ENCODE peak calls at places on chromosomes 7 and 10, in six cellular contexts. G is breast epithelium, Z is SK-N-MC, J is vagina, E is HCT116, U is SK-N-SH. Q is an unnamed sample.

GRCh38 chr7:40945788-40946187 is 757.1 kb downstream of the INHBA start:
- DNase-seq in U (no peak), Z (no peak), J (no peak), E (no peak), G (no peak), Q (no peak)

GRCh38 chr7:41921453-41921912 is 218.6 kb upstream of the INHBA start:
- DNase-seq in U (no peak), G (no peak), Z (no peak), E (no peak), J (no peak), Q (no peak)

GRCh38 chr7:39880556-39880955 is 69.5 kb upstream of the CDK13 start:
- DNase-seq in Z (no peak), U (no peak), E (no peak), J (no peak), G (no peak), Q (no peak)

GRCh38 chr7:82428186-82428961 is 15.2 kb downstream of the CACNA2D1 start:
- DNase-seq in Z (no peak), E (no peak), U (no peak), G (no peak), J (no peak), Q (no peak)

GRCh38 chr10:122034149-122034756 is 45.3 kb downstream of the TACC2 start:
- DNase-seq in G (no peak), E (no peak), Z (no peak), U (no peak), J (no peak), Q (no peak)

GRCh38 chr7:1288390-1288995 is 55.8 kb downstream of the UNCX start:
- DNase-seq in E (no peak), U (no peak), Z (no peak), G (no peak), J (no peak), Q (no peak)

GRCh38 chr10:70562036-70562710 is 40.4 kb downstream of the PRF1 start:
- DNase-seq in Z (no peak), G (no peak), U (peak), E (no peak), J (no peak), Q (no peak)

GRCh38 chr10:103451091-103451801 is 924 bp downstream of the CALHM2 start:
- DNase-seq in Z (no peak), J (peak), G (peak), E (peak), U (peak), Q (no peak)

GRCh38 chr10:3464760-3465405 is 292.3 kb upstream of the PITRM1 start:
- DNase-seq in G (no peak), J (peak), Z (no peak), E (no peak), U (no peak), Q (no peak)

GRCh38 chr7:157690833-157691382 is 354.1 kb downstream of the DNAJB6 start:
- DNase-seq in Z (no peak), E (peak), J (no peak), G (no peak), U (peak), Q (peak)

GRCh38 chr7:95691464-95691863 is 80.9 kb upstream of the DYNC1I1 start:
- DNase-seq in U (no peak), Z (no peak), E (no peak), G (no peak), J (no peak), Q (peak)

GRCh38 chr10:2733278-2733963 is 333.9 kb upstream of the PFKP start:
- DNase-seq in U (no peak), J (no peak), G (no peak), E (no peak), Z (no peak), Q (no peak)

GRCh38 chr10:421170-421569 is 268.3 kb downstream of the DIP2C start:
- DNase-seq in Z (no peak), U (no peak), E (no peak), J (no peak), G (no peak), Q (no peak)

GRCh38 chr10:100043796-100044195 is 34.0 kb upstream of the DNMBP start:
- DNase-seq in J (no peak), U (no peak), Z (no peak), G (no peak), E (no peak), Q (peak)

GRCh38 chr10:436911-437665 is 252.4 kb downstream of the DIP2C start:
- DNase-seq in J (no peak), Z (no peak), G (no peak), U (no peak), E (peak), Q (no peak)

GRCh38 chr7:47763063-47763974 is 181.4 kb upstream of the TNS3 start:
- DNase-seq in E (no peak), J (no peak), Z (no peak), G (no peak), U (peak), Q (no peak)

GRCh38 chr7:100516135-100516812 is 22.7 kb upstream of the AGFG2 start:
- DNase-seq in U (peak), G (no peak), J (no peak), E (no peak), Z (peak), Q (no peak)

GRCh38 chr7:117942780-117943179 is 69.5 kb upstream of the CTTNBP2 start:
- DNase-seq in G (no peak), Z (no peak), J (no peak), U (no peak), E (no peak), Q (no peak)

GRCh38 chr7:154789404-154789803 is 213.5 kb downstream of the PAXIP1 start:
- DNase-seq in U (peak), J (no peak), G (no peak), Z (no peak), E (peak), Q (no peak)

GRCh38 chr10:6388261-6388893 is 185.6 kb downstream of the PFKFB3 start:
- DNase-seq in G (no peak), J (no peak), Z (no peak), U (no peak), E (no peak), Q (no peak)

GRCh38 chr10:18097524-18097923 is 42.7 kb upstream of the CACNB2 start:
- DNase-seq in E (no peak), Z (no peak), G (no peak), J (no peak), U (no peak), Q (no peak)

GRCh38 chr10:100562806-100563293 is 27.1 kb downstream of the HIF1AN start:
- DNase-seq in E (no peak), U (peak), J (no peak), Z (no peak), G (no peak), Q (no peak)

GRCh38 chr10:15856328-15857000 is 3.8 kb downstream of the MINDY3 start:
- DNase-seq in Z (no peak), G (no peak), J (no peak), E (no peak), U (peak), Q (no peak)

GRCh38 chr7:45689011-45689796 is 115.0 kb downstream of the ADCY1 start:
- DNase-seq in U (no peak), J (peak), E (no peak), G (peak), Z (no peak), Q (no peak)

GRCh38 chr7:99357701-99358490 is 16.6 kb upstream of the ARPC1B start:
- DNase-seq in J (no peak), Z (no peak), E (no peak), G (peak), U (no peak), Q (no peak)

GRCh38 chr10:34698979-34699378 is 116.1 kb downstream of the PARD3 start:
- DNase-seq in Z (no peak), U (no peak), E (peak), J (peak), G (no peak), Q (no peak)

GRCh38 chr7:1087462-1087809 is 477 bp upstream of the GPER1 start:
- DNase-seq in J (no peak), G (no peak), E (no peak), U (no peak), Z (no peak), Q (no peak)

GRCh38 chr10:123027861-123028260 is 19.1 kb downstream of the ACADSB start:
- DNase-seq in Z (no peak), U (no peak), G (no peak), J (no peak), E (no peak), Q (no peak)

GRCh38 chr10:11073410-11073809 is 55.7 kb downstream of the CELF2 start:
- DNase-seq in Z (no peak), E (no peak), G (no peak), U (no peak), J (no peak), Q (no peak)
- TF ChIP-seq POLR2AphosphoS5 in Z (no peak), E (no peak), G (no peak), U (no peak), J (no peak), Q (no peak)

GRCh38 chr10:69445094-69445493 is 6.2 kb upstream of the TSPAN15 start:
- DNase-seq in Z (no peak), E (no peak), G (no peak), U (no peak), J (no peak), Q (no peak)
- TF ChIP-seq POLR2AphosphoS5 in Z (no peak), E (no peak), G (no peak), U (no peak), J (no peak), Q (no peak)

GRCh38 chr10:9545073-9545472 is 1472.6 kb upstream of the CELF2 start:
- DNase-seq in U (no peak), J (no peak), E (no peak), G (no peak), Z (no peak), Q (no peak)
- TF ChIP-seq POLR2AphosphoS5 in U (no peak), J (no peak), E (no peak), G (no peak), Z (no peak), Q (no peak)

DNA sequence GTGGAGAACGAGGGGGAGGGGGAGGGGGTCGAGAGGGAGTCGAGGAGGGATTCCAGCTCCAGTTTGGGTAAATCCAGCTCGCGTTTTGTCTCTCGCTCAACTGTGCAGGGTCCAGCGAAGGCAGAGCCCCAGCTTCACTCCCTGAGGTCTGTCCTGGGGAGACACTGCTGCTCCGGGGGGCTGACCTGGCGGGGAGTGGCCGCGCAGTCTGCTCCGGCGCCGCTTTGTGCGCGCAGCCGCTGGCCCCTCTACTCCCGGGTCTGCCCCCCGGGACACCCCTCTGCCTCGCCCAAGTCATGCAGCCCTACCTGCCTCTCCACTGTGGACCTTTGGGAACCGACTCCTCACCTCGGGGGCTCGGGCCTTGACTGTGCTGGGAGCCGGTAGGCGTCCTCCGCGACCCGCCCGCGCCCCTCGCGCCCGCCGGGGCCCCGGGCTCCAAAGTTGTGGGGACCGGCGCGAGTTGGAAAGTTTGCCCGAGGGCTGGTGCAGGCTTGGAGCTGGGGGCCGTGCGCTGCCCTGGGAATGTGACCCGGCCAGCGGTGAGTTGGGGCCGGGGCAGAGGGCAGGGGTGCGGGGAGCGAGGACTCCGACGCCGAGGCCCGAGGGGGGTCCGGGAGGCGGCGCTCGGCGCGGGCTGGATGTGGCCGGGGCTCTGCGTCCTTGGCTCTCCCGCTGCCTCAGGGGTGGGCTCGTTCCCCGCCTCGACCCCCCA is at the start of gene TET1:
- DNase-seq in Z (no peak), U (peak), E (peak), J (no peak), G (peak), Q (no peak)
- TF ChIP-seq POLR2AphosphoS5 in Z (peak), U (peak), E (peak), J (no peak), G (no peak), Q (no peak)

Q was measured in prostate gland.